ENCODE peak calls at places on chromosomes 3 and 15, in four cellular contexts. T, B, N and X are unnamed samples. For H3K9me3, the result is how much of the 10 kb centered on the place peaks cover.

GRCh38 chr15:32669870-32670623 is 28.5 kb downstream of the SCG5 start:
- DNase-seq in B (no peak), T (no peak), N (peak), X (no peak)

GRCh38 chr15:92082217-92082843 is 228.8 kb downstream of the SLCO3A1 start:
- DNase-seq in N (peak), B (no peak), T (peak), X (peak)

GRCh38 chr3:39313289-39313688 is 16.2 kb upstream of the CCR8 start:
- DNase-seq in T (no peak), B (no peak), N (no peak), X (no peak)

GRCh38 chr15:73082719-73083275 is 30.5 kb downstream of the NEO1 start:
- DNase-seq in T (no peak), B (no peak), N (no peak), X (no peak)

GRCh38 chr3:46929324-46929723 is 47.2 kb downstream of the CCDC12 start:
- DNase-seq in N (no peak), B (no peak), T (no peak), X (no peak)

GRCh38 chr3:77259701-77260100 is 219.8 kb downstream of the ROBO2 start:
- DNase-seq in T (no peak), B (no peak), N (no peak), X (no peak)

GRCh38 chr3:57164606-57165573 is at the start of gene IL17RD:
- DNase-seq in N (peak), B (no peak), T (peak), X (peak)

GRCh38 chr15:31069360-31070000 is 32.0 kb downstream of the TRPM1 start:
- DNase-seq in N (peak), B (no peak), T (no peak), X (no peak)

GRCh38 chr3:23800731-23801130 is 5.0 kb upstream of the UBE2E1 start:
- DNase-seq in B (no peak), N (no peak), T (no peak), X (no peak)

GRCh38 chr3:52308308-52308707 is 7.8 kb upstream of the DNAH1 start:
- DNase-seq in T (no peak), N (no peak), B (no peak), X (no peak)

GRCh38 chr15:94047566-94047965 is 183.8 kb upstream of the MCTP2 start:
- DNase-seq in T (no peak), B (no peak), N (no peak), X (no peak)

GRCh38 chr15:67865331-67865730 is 25.5 kb upstream of the RNU6-1 start:
- DNase-seq in N (no peak), B (no peak), T (no peak), X (no peak)

GRCh38 chr3:147409143-147410121 is at the start of gene ZIC1:
- DNase-seq in T (no peak), B (no peak), N (no peak), X (no peak)

GRCh38 chr3:62295571-62295970 is 77.8 kb downstream of the FEZF2 start:
- DNase-seq in B (no peak), T (no peak), N (no peak), X (no peak)

GRCh38 chr3:112446343-112446742 is 52.9 kb downstream of the BTLA start:
- DNase-seq in T (no peak), N (no peak), B (no peak), X (no peak)

GRCh38 chr3:77247817-77248216 is 207.9 kb downstream of the ROBO2 start:
- DNase-seq in T (no peak), B (no peak), N (no peak), X (no peak)

GRCh38 chr3:141056716-141057115 is 5.6 kb downstream of the SPSB4 start:
- DNase-seq in N (no peak), B (no peak), T (no peak), X (no peak)

GRCh38 chr3:17894434-17895060 is 152.1 kb upstream of the TBC1D5 start:
- DNase-seq in N (peak), B (no peak), T (peak), X (peak)

GRCh38 chr3:58824285-58824684 is 157.7 kb upstream of the FAM3D start:
- DNase-seq in T (peak), B (no peak), N (peak), X (peak)

GRCh38 chr3:162142511-162142910 is 645.9 kb downstream of the OTOL1 start:
- DNase-seq in N (no peak), B (no peak), T (no peak), X (no peak)

GRCh38 chr3:146777941-146778340 is 172.8 kb upstream of the PLSCR5 start:
- DNase-seq in B (no peak), N (no peak), T (no peak), X (no peak)

GRCh38 chr15:87860743-87861142 is 395.8 kb downstream of the NTRK3 start:
- DNase-seq in N (no peak), T (no peak), B (no peak), X (no peak)

GRCh38 chr15:87863152-87863551 is 393.4 kb downstream of the NTRK3 start:
- DNase-seq in T (peak), N (no peak), B (no peak), X (peak)

DNA sequence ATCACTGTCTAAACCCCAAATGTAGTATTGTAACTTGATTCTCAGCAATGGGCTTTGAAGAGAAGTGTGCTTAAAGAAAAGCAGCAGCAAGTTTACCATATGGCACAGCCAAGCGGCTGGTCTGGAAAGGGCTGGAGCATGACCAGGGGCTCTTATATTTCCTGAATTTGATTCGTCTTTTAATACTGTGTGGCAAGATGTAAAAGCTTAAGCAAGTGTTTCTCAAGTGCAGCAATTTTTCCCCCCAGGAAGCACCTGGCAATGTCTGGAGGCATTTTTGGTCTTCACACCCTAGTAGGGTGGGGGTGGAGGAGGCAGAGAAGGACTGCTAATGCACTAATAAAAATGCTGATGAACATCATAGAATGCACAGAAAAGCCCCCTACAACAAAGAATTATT is 397.9 kb downstream of the NTRK3 start:
- DNase-seq in N (no peak), B (no peak), T (no peak), X (no peak)
- H3K9me3 ChIP-seq in N (half or more), B (under half), T (under half), X (under half)

DNA sequence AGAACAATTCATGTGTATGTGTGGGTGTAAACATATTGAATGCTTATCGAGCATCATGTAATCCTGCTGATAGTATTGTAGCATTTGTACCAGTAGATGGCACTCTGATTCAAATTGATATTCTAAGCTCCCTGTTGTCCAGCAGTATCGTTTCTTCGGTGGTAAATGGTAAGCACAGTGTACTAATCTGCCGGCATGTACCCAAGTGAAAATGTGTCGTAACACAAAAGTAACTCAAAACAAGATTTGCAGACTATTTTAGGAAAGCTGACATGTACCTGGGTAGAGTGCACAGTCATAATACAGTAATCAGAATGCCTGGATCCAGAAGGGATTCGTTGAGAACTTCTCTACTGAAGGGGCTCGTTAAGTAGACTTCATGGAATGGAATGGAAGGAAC is 31.7 kb upstream of the MNS1 start:
- DNase-seq in B (peak), N (peak), T (no peak), X (peak)
- TF ChIP-seq SUZ12 in B (no peak), N (no peak), T (no peak), X (no peak)

GRCh38 chr3:4670352-4670751 is 177.2 kb downstream of the ITPR1 start:
- DNase-seq in T (no peak), N (peak), B (no peak), X (no peak)
- TF ChIP-seq ZNF274 in T (no peak), N (no peak), B (no peak), X (no peak)

GRCh38 chr15:49556437-49556836 is 64.2 kb downstream of the FAM227B start:
- DNase-seq in N (no peak), T (no peak), B (no peak), X (no peak)
- H3K9me3 ChIP-seq in N (under half), T (under half), B (under half), X (under half)

DNA sequence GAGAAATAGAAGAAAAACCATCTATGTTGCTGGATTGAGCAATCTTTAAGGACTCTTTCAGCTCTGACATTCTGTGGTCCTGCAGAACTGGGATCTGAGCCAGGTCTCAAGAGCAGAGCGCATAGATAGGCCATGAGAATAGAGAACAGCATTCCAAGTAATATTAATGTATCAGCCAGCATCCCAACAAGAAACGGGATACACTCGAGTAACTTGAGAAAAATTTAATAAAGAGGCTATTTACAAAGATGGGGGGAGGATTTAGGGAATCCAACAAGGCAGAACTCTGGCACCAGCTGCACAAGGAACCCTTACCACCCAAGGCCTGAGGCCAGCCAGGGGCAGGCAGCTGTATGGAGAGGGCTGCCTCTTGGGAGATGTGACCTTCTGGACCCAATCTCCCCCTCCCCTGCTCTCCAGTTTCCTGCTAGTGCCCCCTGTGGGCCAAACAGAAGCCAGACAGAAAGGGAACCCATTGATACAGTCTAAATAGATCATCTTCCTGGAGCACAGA is 8.2 kb downstream of the TMOD2 start:
- DNase-seq in B (no peak), N (peak), T (no peak), X (no peak)
- TF ChIP-seq SUZ12 in B (no peak), N (no peak), T (no peak), X (no peak)

DNA sequence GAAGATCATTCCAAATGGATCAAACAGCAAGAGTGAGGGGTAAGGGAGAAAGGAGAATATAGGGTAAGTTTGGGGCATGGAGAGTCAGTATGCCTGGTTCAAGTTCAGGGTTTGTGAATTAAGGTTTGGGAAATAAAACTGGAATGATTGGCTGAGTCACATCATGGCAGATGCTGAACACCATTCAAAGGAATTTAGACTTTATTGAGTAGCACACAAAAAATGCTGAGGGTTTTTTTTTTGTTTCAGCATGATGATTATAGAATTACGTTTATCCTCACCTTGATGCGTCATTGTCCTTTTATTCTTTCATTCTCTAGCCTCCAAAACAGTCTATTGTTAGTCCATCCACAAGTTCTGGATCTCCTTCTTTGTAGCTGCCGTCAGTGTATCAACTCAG is 220.0 kb upstream of the UMPS start:
- DNase-seq in T (no peak), B (no peak), N (no peak), X (no peak)
- TF ChIP-seq ZNF274 in T (no peak), B (no peak), N (no peak), X (no peak)

DNA sequence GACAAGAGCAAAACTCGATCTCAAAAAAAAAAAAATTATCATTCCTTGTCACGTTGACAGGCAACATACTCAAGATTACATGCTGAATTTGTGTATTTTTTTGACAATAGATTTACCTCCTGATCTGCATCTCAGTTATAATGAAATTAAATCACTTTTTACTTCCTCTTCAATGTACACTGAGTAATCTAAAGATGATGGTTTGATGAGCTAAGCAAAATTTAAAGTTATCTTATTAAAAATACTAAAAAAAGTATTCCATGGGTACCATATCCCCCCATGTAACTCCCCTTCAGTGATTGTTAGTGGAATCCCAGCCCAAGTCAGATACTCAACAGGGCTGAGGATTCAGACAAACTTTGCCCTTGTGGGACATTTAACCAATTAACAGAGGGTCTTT is 463.2 kb downstream of the OCA2 start:
- DNase-seq in N (no peak), B (no peak), T (no peak), X (no peak)
- H3K9me3 ChIP-seq in N (under half), B (under half), T (under half), X (under half)

GRCh38 chr3:113698891-113699465 is 2.5 kb upstream of the USF3 start:
- DNase-seq in N (no peak), T (no peak), B (no peak), X (no peak)

GRCh38 chr3:113695818-113696645 is at the start of gene USF3:
- DNase-seq in B (peak), N (peak), T (peak), X (peak)

GRCh38 chr3:113698213-113698742 is 1.8 kb upstream of the USF3 start:
- DNase-seq in B (no peak), T (no peak), N (no peak), X (no peak)

GRCh38 chr3:113696658-113697191 is 283 bp upstream of the USF3 start:
- DNase-seq in T (peak), N (peak), B (peak), X (peak)

GRCh38 chr3:113697192-113698090 is 999 bp upstream of the USF3 start:
- DNase-seq in B (no peak), T (no peak), N (peak), X (no peak)
- TF ChIP-seq SUZ12 in B (no peak), T (no peak), N (no peak), X (no peak)

GRCh38 chr3:83938491-83938890 is 1020.3 kb upstream of the CADM2 start:
- DNase-seq in N (no peak), T (no peak), B (no peak), X (no peak)

GRCh38 chr3:83928903-83929302 is 1029.9 kb upstream of the CADM2 start:
- DNase-seq in T (no peak), B (no peak), N (no peak), X (no peak)

DNA sequence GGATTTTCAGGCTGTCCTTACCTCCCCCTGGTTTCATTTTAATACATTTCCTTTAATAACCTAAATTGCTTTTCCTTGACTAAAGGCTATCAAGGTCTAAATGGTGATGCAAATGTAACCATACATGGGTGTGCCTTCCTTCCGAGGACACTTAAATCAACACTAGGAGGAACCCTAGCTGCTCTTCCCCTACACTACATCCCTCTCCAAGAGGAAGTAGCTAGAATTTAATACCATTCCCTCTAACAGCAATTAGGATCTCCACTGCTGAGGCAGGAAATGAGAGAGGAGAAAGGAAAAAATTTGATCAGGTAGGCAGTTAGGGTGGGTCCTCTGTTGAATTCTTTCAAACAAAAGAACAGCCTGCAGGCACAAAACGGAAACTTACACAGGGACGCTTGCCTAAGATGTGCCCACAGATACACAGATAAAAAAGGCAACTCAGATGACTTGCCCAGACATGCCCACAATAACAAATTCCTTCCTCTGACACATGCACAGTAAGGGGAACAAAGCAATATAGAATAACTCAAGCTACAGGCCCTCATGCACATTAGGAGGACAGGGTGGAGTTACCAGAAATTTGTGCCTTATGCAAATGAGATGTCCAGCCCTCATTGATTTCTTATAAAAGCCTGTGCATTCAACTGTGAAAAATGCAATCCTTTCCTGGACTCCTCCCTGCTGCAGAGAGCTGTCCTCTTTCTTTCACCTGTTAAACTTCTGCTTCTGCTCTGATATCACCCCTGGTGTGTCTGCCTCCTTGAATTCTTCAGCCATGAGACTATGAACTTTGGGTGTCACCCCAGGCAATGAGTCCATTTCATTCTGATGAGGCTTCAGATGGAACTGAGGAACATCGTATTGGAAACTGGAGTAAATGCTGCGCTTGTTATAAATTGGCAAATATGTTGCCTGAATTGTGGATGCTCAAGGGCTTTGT is 1024.3 kb upstream of the CADM2 start:
- DNase-seq in T (no peak), N (peak), B (peak), X (no peak)
- TF ChIP-seq ZNF274 in T (no peak), N (no peak), B (no peak), X (no peak)